ENCODE peak calls at places on chromosome 17, in eight cellular contexts. One of them, this sample, is unnamed.

GRCh38 chr17:44097110-44097810 is 26.2 kb downstream of the HDAC5 start:
- DNase-seq in GM12878: no peak
- DNase-seq in fibroblast of lung: peak; percentile 60
- DNase-seq in right atrium auricular region: no peak
- DNase-seq in BJ: peak; percentile 74
- DNase-seq in body of pancreas: peak; percentile 25
- DNase-seq in nephron progenitor cell: no peak
- DNase-seq in GM06990: no peak
- DNase-seq in this sample: peak; percentile 48

GRCh38 chr17:69857412-69857835 is 217.6 kb upstream of the KCNJ16 start:
- DNase-seq in fibroblast of lung: peak; percentile 91
- DNase-seq in body of pancreas: no peak
- DNase-seq in GM12878: no peak
- DNase-seq in GM06990: no peak
- DNase-seq in nephron progenitor cell: no peak
- DNase-seq in BJ: peak; percentile 80
- DNase-seq in right atrium auricular region: no peak
- DNase-seq in this sample: no peak

GRCh38 chr17:46889519-46889918 is 33.4 kb upstream of the GOSR2 start:
- DNase-seq in fibroblast of lung: no peak
- DNase-seq in body of pancreas: no peak
- DNase-seq in GM06990: no peak
- DNase-seq in right atrium auricular region: no peak
- DNase-seq in GM12878: no peak
- DNase-seq in nephron progenitor cell: no peak
- DNase-seq in BJ: no peak
- DNase-seq in this sample: no peak

GRCh38 chr17:2102931-2103398 is 48.1 kb downstream of the HIC1 start:
- DNase-seq in right atrium auricular region: no peak
- DNase-seq in BJ: no peak
- DNase-seq in GM12878: no peak
- DNase-seq in fibroblast of lung: peak; percentile 95
- DNase-seq in nephron progenitor cell: no peak
- DNase-seq in body of pancreas: no peak
- DNase-seq in GM06990: no peak
- DNase-seq in this sample: peak; percentile 81

GRCh38 chr17:42937712-42938596 is 26.3 kb downstream of the AARSD1 start:
- DNase-seq in nephron progenitor cell: peak; percentile 51
- DNase-seq in fibroblast of lung: peak; percentile 46
- DNase-seq in BJ: peak; percentile 2
- DNase-seq in GM06990: no peak
- DNase-seq in GM12878: no peak
- DNase-seq in right atrium auricular region: peak; percentile 59
- DNase-seq in body of pancreas: peak; percentile 54
- DNase-seq in this sample: peak; percentile 36

GRCh38 chr17:9509236-9509813 is 66.3 kb downstream of the STX8 start:
- DNase-seq in right atrium auricular region: no peak
- DNase-seq in fibroblast of lung: no peak
- DNase-seq in GM12878: no peak
- DNase-seq in nephron progenitor cell: no peak
- DNase-seq in GM06990: no peak
- DNase-seq in BJ: no peak
- DNase-seq in body of pancreas: no peak
- DNase-seq in this sample: no peak

GRCh38 chr17:13884347-13884746 is 185.0 kb upstream of the COX10 start:
- DNase-seq in GM12878: no peak
- DNase-seq in BJ: no peak
- DNase-seq in fibroblast of lung: no peak
- DNase-seq in body of pancreas: no peak
- DNase-seq in GM06990: no peak
- DNase-seq in right atrium auricular region: no peak
- DNase-seq in nephron progenitor cell: no peak
- DNase-seq in this sample: no peak

GRCh38 chr17:75614006-75614405 is 19.2 kb upstream of the SMIM5 start:
- DNase-seq in right atrium auricular region: no peak
- DNase-seq in nephron progenitor cell: peak; percentile 33
- DNase-seq in body of pancreas: no peak
- DNase-seq in BJ: no peak
- DNase-seq in GM06990: no peak
- DNase-seq in fibroblast of lung: no peak
- DNase-seq in GM12878: no peak
- DNase-seq in this sample: no peak

GRCh38 chr17:45906927-45907622 is 12.7 kb downstream of the MAPT start:
- DNase-seq in body of pancreas: no peak
- DNase-seq in GM06990: no peak
- DNase-seq in GM12878: no peak
- DNase-seq in nephron progenitor cell: no peak
- DNase-seq in fibroblast of lung: no peak
- DNase-seq in right atrium auricular region: no peak
- DNase-seq in BJ: no peak
- DNase-seq in this sample: no peak

GRCh38 chr17:50206604-50207293 is 5.3 kb upstream of the COL1A1 start:
- DNase-seq in body of pancreas: no peak
- DNase-seq in GM12878: no peak
- DNase-seq in BJ: no peak
- DNase-seq in right atrium auricular region: no peak
- DNase-seq in GM06990: no peak
- DNase-seq in fibroblast of lung: peak; percentile 73
- DNase-seq in nephron progenitor cell: peak; percentile 86
- DNase-seq in this sample: no peak

GRCh38 chr17:38749222-38750043 is 1.3 kb upstream of the PCGF2 start:
- DNase-seq in body of pancreas: peak; percentile 83
- DNase-seq in GM06990: no peak
- DNase-seq in fibroblast of lung: peak; percentile 74
- DNase-seq in GM12878: no peak
- DNase-seq in nephron progenitor cell: peak; percentile 80
- DNase-seq in BJ: peak; percentile 18
- DNase-seq in right atrium auricular region: peak; percentile 91
- DNase-seq in this sample: no peak

GRCh38 chr17:40485851-40486512 is 15.4 kb downstream of the TNS4 start:
- DNase-seq in body of pancreas: peak; percentile 49
- DNase-seq in GM12878: no peak
- DNase-seq in GM06990: no peak
- DNase-seq in BJ: peak; percentile 99
- DNase-seq in fibroblast of lung: peak; percentile 99
- DNase-seq in right atrium auricular region: peak; percentile 85
- DNase-seq in nephron progenitor cell: no peak
- DNase-seq in this sample: peak; percentile 97

GRCh38 chr17:36942631-36943125 is 5.4 kb downstream of the LHX1 start:
- DNase-seq in BJ: no peak
- DNase-seq in GM06990: no peak
- DNase-seq in fibroblast of lung: no peak
- DNase-seq in GM12878: no peak
- DNase-seq in nephron progenitor cell: no peak
- DNase-seq in body of pancreas: no peak
- DNase-seq in right atrium auricular region: no peak
- DNase-seq in this sample: no peak

GRCh38 chr17:77822302-77823030 is 136.0 kb upstream of the TNRC6C start:
- DNase-seq in GM12878: no peak
- DNase-seq in nephron progenitor cell: no peak
- DNase-seq in BJ: no peak
- DNase-seq in fibroblast of lung: no peak
- DNase-seq in right atrium auricular region: peak; percentile 72
- DNase-seq in body of pancreas: no peak
- DNase-seq in GM06990: no peak
- DNase-seq in this sample: no peak

GRCh38 chr17:78390241-78391050 is 12.0 kb downstream of the PGS1 start:
- DNase-seq in GM06990: no peak
- DNase-seq in fibroblast of lung: peak; percentile 99
- DNase-seq in nephron progenitor cell: no peak
- DNase-seq in body of pancreas: no peak
- DNase-seq in GM12878: no peak
- DNase-seq in BJ: peak; percentile 96
- DNase-seq in right atrium auricular region: no peak
- DNase-seq in this sample: peak; percentile 80

GRCh38 chr17:51322390-51323029 is 62.2 kb downstream of the UTP18 start:
- DNase-seq in GM12878: no peak
- DNase-seq in nephron progenitor cell: no peak
- DNase-seq in body of pancreas: no peak
- DNase-seq in right atrium auricular region: no peak
- DNase-seq in BJ: no peak
- DNase-seq in GM06990: no peak
- DNase-seq in fibroblast of lung: peak; percentile 10
- DNase-seq in this sample: no peak

GRCh38 chr17:14833201-14833773 is 431.8 kb downstream of the PMP22 start:
- DNase-seq in nephron progenitor cell: no peak
- DNase-seq in BJ: peak; percentile 51
- DNase-seq in GM12878: no peak
- DNase-seq in fibroblast of lung: peak; percentile 12
- DNase-seq in right atrium auricular region: no peak
- DNase-seq in GM06990: no peak
- DNase-seq in body of pancreas: no peak
- DNase-seq in this sample: peak; percentile 11

GRCh38 chr17:32719702-32720101 is 157.2 kb downstream of the MYO1D start:
- DNase-seq in GM06990: no peak
- DNase-seq in BJ: no peak
- DNase-seq in body of pancreas: no peak
- DNase-seq in GM12878: no peak
- DNase-seq in fibroblast of lung: no peak
- DNase-seq in right atrium auricular region: no peak
- DNase-seq in nephron progenitor cell: no peak
- DNase-seq in this sample: no peak

GRCh38 chr17:17387461-17388362 is 84.5 kb downstream of the NT5M start:
- DNase-seq in BJ: no peak
- DNase-seq in right atrium auricular region: no peak
- DNase-seq in body of pancreas: peak; percentile 92
- DNase-seq in fibroblast of lung: no peak
- DNase-seq in nephron progenitor cell: peak; percentile 28
- DNase-seq in GM06990: no peak
- DNase-seq in GM12878: no peak
- DNase-seq in this sample: no peak

GRCh38 chr17:44557653-44558285 is 485 bp downstream of the FZD2 start:
- DNase-seq in BJ: no peak
- DNase-seq in fibroblast of lung: peak; percentile 78
- DNase-seq in body of pancreas: peak; percentile 25
- DNase-seq in GM06990: peak; percentile 64
- DNase-seq in nephron progenitor cell: peak; percentile 68
- DNase-seq in right atrium auricular region: no peak
- DNase-seq in GM12878: no peak
- DNase-seq in this sample: no peak

GRCh38 chr17:1573932-1574696 is 11.5 kb upstream of the PITPNA start:
- DNase-seq in fibroblast of lung: peak; percentile 60
- DNase-seq in right atrium auricular region: peak; percentile 90
- DNase-seq in nephron progenitor cell: peak; percentile 88
- DNase-seq in GM06990: peak; percentile 79
- DNase-seq in BJ: no peak
- DNase-seq in body of pancreas: peak; percentile 82
- DNase-seq in GM12878: no peak
- DNase-seq in this sample: peak; percentile 32

GRCh38 chr17:50169881-50170459 is 4.2 kb downstream of the SGCA start:
- DNase-seq in right atrium auricular region: no peak
- DNase-seq in fibroblast of lung: no peak
- DNase-seq in GM06990: no peak
- DNase-seq in nephron progenitor cell: no peak
- DNase-seq in BJ: no peak
- DNase-seq in body of pancreas: no peak
- DNase-seq in GM12878: no peak
- DNase-seq in this sample: no peak

GRCh38 chr17:39623356-39623950 is 3.3 kb upstream of the PPP1R1B start:
- DNase-seq in body of pancreas: peak; percentile 96
- DNase-seq in right atrium auricular region: peak; percentile 89
- DNase-seq in nephron progenitor cell: peak; percentile 92
- DNase-seq in fibroblast of lung: peak; percentile 32
- DNase-seq in GM12878: no peak
- DNase-seq in GM06990: peak; percentile 75
- DNase-seq in BJ: no peak
- DNase-seq in this sample: peak; percentile 12

GRCh38 chr17:69947027-69947759 is 127.8 kb upstream of the KCNJ16 start:
- DNase-seq in right atrium auricular region: no peak
- DNase-seq in nephron progenitor cell: no peak
- DNase-seq in GM12878: no peak
- DNase-seq in GM06990: no peak
- DNase-seq in BJ: no peak
- DNase-seq in body of pancreas: no peak
- DNase-seq in fibroblast of lung: peak; percentile 69
- DNase-seq in this sample: peak; percentile 32

GRCh38 chr17:1399366-1399678 is 700 bp downstream of the YWHAE start:
- DNase-seq in GM06990: no peak
- DNase-seq in BJ: no peak
- DNase-seq in right atrium auricular region: no peak
- DNase-seq in nephron progenitor cell: no peak
- DNase-seq in body of pancreas: peak; percentile 43
- DNase-seq in GM12878: no peak
- DNase-seq in fibroblast of lung: no peak
- DNase-seq in this sample: no peak

GRCh38 chr17:65163990-65164495 is 26.9 kb downstream of the RGS9 start:
- DNase-seq in fibroblast of lung: peak; percentile 38
- DNase-seq in body of pancreas: peak; percentile 47
- DNase-seq in GM06990: peak; percentile 60
- DNase-seq in right atrium auricular region: no peak
- DNase-seq in nephron progenitor cell: no peak
- DNase-seq in GM12878: no peak
- DNase-seq in BJ: no peak
- DNase-seq in this sample: no peak

GRCh38 chr17:82228842-82229685 is at the start of gene SLC16A3:
- DNase-seq in BJ: no peak
- DNase-seq in fibroblast of lung: peak; percentile 70
- DNase-seq in body of pancreas: no peak
- DNase-seq in GM12878: no peak
- DNase-seq in nephron progenitor cell: peak; percentile 80
- DNase-seq in right atrium auricular region: no peak
- DNase-seq in GM06990: peak; percentile 86
- DNase-seq in this sample: no peak

GRCh38 chr17:57106107-57106835 is 21.2 kb downstream of the AKAP1 start:
- DNase-seq in BJ: no peak
- DNase-seq in GM06990: no peak
- DNase-seq in body of pancreas: peak; percentile 36
- DNase-seq in nephron progenitor cell: no peak
- DNase-seq in fibroblast of lung: no peak
- DNase-seq in GM12878: no peak
- DNase-seq in right atrium auricular region: no peak
- DNase-seq in this sample: no peak
- TF ChIP-seq CTCF in BJ: peak; percentile 15
- TF ChIP-seq CTCF in GM06990: peak; percentile 34
- TF ChIP-seq CTCF in body of pancreas: no peak
- TF ChIP-seq CTCF in nephron progenitor cell: no peak
- TF ChIP-seq CTCF in fibroblast of lung: peak; percentile 4
- TF ChIP-seq CTCF in GM12878: no peak
- TF ChIP-seq CTCF in right atrium auricular region: peak; percentile 63
- TF ChIP-seq CTCF in this sample: peak; percentile 35

GRCh38 chr17:35555695-35556094 is 4.9 kb downstream of the SLFN14 start:
- DNase-seq in GM06990: no peak
- DNase-seq in BJ: no peak
- DNase-seq in right atrium auricular region: no peak
- DNase-seq in nephron progenitor cell: no peak
- DNase-seq in body of pancreas: no peak
- DNase-seq in fibroblast of lung: no peak
- DNase-seq in GM12878: no peak
- DNase-seq in this sample: no peak
- TF ChIP-seq CTCF in GM06990: no peak
- TF ChIP-seq CTCF in BJ: peak; percentile 18
- TF ChIP-seq CTCF in right atrium auricular region: peak; percentile 32
- TF ChIP-seq CTCF in nephron progenitor cell: no peak
- TF ChIP-seq CTCF in body of pancreas: no peak
- TF ChIP-seq CTCF in fibroblast of lung: no peak
- TF ChIP-seq CTCF in GM12878: peak; percentile 25
- TF ChIP-seq CTCF in this sample: peak; percentile 24

GRCh38 chr17:58679263-58680037 is 12.4 kb downstream of the TEX14 start:
- DNase-seq in nephron progenitor cell: no peak
- DNase-seq in fibroblast of lung: peak; percentile 61
- DNase-seq in body of pancreas: no peak
- DNase-seq in GM12878: peak; percentile 89
- DNase-seq in BJ: no peak
- DNase-seq in GM06990: no peak
- DNase-seq in right atrium auricular region: no peak
- DNase-seq in this sample: no peak
- TF ChIP-seq CTCF in nephron progenitor cell: no peak
- TF ChIP-seq CTCF in fibroblast of lung: no peak
- TF ChIP-seq CTCF in body of pancreas: no peak
- TF ChIP-seq CTCF in GM12878: no peak
- TF ChIP-seq CTCF in BJ: no peak
- TF ChIP-seq CTCF in GM06990: no peak
- TF ChIP-seq CTCF in right atrium auricular region: no peak
- TF ChIP-seq CTCF in this sample: no peak

GRCh38 chr17:73420897-73421296 is 109.1 kb upstream of the CDC42EP4 start:
- DNase-seq in right atrium auricular region: no peak
- DNase-seq in BJ: no peak
- DNase-seq in body of pancreas: no peak
- DNase-seq in nephron progenitor cell: no peak
- DNase-seq in GM06990: no peak
- DNase-seq in fibroblast of lung: peak; percentile 28
- DNase-seq in GM12878: no peak
- DNase-seq in this sample: no peak
- TF ChIP-seq CTCF in right atrium auricular region: no peak
- TF ChIP-seq CTCF in BJ: peak; percentile 6
- TF ChIP-seq CTCF in body of pancreas: no peak
- TF ChIP-seq CTCF in nephron progenitor cell: no peak
- TF ChIP-seq CTCF in GM06990: peak; percentile 27
- TF ChIP-seq CTCF in fibroblast of lung: no peak
- TF ChIP-seq CTCF in GM12878: no peak
- TF ChIP-seq CTCF in this sample: peak; percentile 38

This sample was measured in astrocyte of the cerebellum.